ENCODE peak calls at places on chromosomes 11 and 22, in six cellular contexts. Y is stomach, H is GM12878, O is HepG2, T is endothelial cell of umbilical vein, N is breast epithelium. E is an unnamed sample.

GRCh38 chr11:131899954-131900580 is 529.7 kb downstream of the NTM start:
- DNase-seq in Y (no peak), H (no peak), O (no peak), T (no peak), N (no peak), E (no peak)

GRCh38 chr11:73047773-73048371 is 94.2 kb downstream of the FCHSD2 start:
- DNase-seq in Y (no peak), H (peak; percentile 88), O (no peak), T (peak; percentile 34), N (no peak), E (no peak)

GRCh38 chr11:5846689-5847088 is 5.0 kb upstream of the OR52E6 start:
- DNase-seq in Y (no peak), H (no peak), O (no peak), T (no peak), N (no peak), E (no peak)

GRCh38 chr11:85752201-85752889 is 58.6 kb downstream of the SYTL2 start:
- DNase-seq in Y (no peak), H (no peak), O (no peak), T (no peak), N (no peak), E (no peak)

GRCh38 chr11:111429066-111429506 is 50.0 kb upstream of the POU2AF1 start:
- DNase-seq in Y (peak; percentile 73), H (no peak), O (peak; percentile 64), T (peak; percentile 23), N (no peak), E (peak; percentile 81)

GRCh38 chr11:117822522-117823033 is 2.0 kb downstream of the FXYD2 start:
- DNase-seq in Y (no peak), H (no peak), O (no peak), T (no peak), N (no peak), E (peak; percentile 55)

GRCh38 chr11:119320593-119321524 is 3.9 kb upstream of the MCAM start:
- DNase-seq in Y (peak; percentile 64), H (no peak), O (no peak), T (peak; percentile 73), N (no peak), E (peak; percentile 92)

GRCh38 chr22:48758021-48758561 is 1069.6 kb downstream of the BRD1 start:
- DNase-seq in Y (peak; percentile 25), H (no peak), O (no peak), T (no peak), N (peak; percentile 40), E (peak; percentile 48)

GRCh38 chr11:36053314-36053713 is 109.5 kb downstream of the LDLRAD3 start:
- DNase-seq in Y (no peak), H (no peak), O (no peak), T (no peak), N (no peak), E (no peak)

GRCh38 chr11:58192229-58192628 is 3.4 kb downstream of the OR9Q2 start:
- DNase-seq in Y (no peak), H (no peak), O (no peak), T (no peak), N (no peak), E (no peak)

GRCh38 chr11:92986585-92986984 is 17.1 kb downstream of the MTNR1B start:
- DNase-seq in Y (no peak), H (no peak), O (no peak), T (no peak), N (no peak), E (no peak)

GRCh38 chr11:7689239-7689638 is 15.9 kb upstream of the CYB5R2 start:
- DNase-seq in Y (no peak), H (no peak), O (no peak), T (no peak), N (no peak), E (no peak)

GRCh38 chr22:47072642-47072967 is 310.2 kb downstream of the TBC1D22A start:
- DNase-seq in Y (no peak), H (no peak), O (no peak), T (no peak), N (no peak), E (no peak)

GRCh38 chr11:100805509-100806199 is 118.6 kb downstream of the ARHGAP42 start:
- DNase-seq in Y (no peak), H (no peak), O (no peak), T (no peak), N (no peak), E (no peak)

GRCh38 chr11:95456704-95457491 is 225.9 kb upstream of the SESN3 start:
- DNase-seq in Y (no peak), H (no peak), O (no peak), T (no peak), N (no peak), E (no peak)

GRCh38 chr22:46432164-46433068 is 96.9 kb downstream of the TRMU start:
- DNase-seq in Y (peak; percentile 66), H (no peak), O (no peak), T (no peak), N (no peak), E (no peak)

GRCh38 chr22:50251472-50252054 is 498 bp upstream of the HDAC10 start:
- DNase-seq in Y (no peak), H (no peak), O (no peak), T (no peak), N (no peak), E (no peak)
- TF ChIP-seq POLR2AphosphoS5 in Y (no peak), H (no peak), O (no peak), T (peak; percentile 0), N (no peak), E (no peak)

GRCh38 chr11:46120361-46120710 is 918 bp downstream of the PHF21A start:
- DNase-seq in Y (no peak), H (no peak), O (no peak), T (no peak), N (no peak), E (peak; percentile 65)
- TF ChIP-seq POLR2AphosphoS5 in Y (no peak), H (no peak), O (no peak), T (no peak), N (no peak), E (no peak)

GRCh38 chr22:20578707-20579106 is 71.3 kb downstream of the MED15 start:
- DNase-seq in Y (no peak), H (no peak), O (no peak), T (no peak), N (no peak), E (no peak)
- TF ChIP-seq POLR2AphosphoS5 in Y (no peak), H (no peak), O (no peak), T (no peak), N (no peak), E (no peak)

GRCh38 chr22:31615940-31616314 is 46.1 kb downstream of the PISD start:
- DNase-seq in Y (no peak), H (no peak), O (no peak), T (no peak), N (no peak), E (no peak)
- TF ChIP-seq POLR2AphosphoS5 in Y (no peak), H (peak; percentile 21), O (no peak), T (peak; percentile 34), N (no peak), E (no peak)

GRCh38 chr11:64224151-64224890 is 1.7 kb downstream of the TRPT1 start:
- DNase-seq in Y (no peak), H (no peak), O (no peak), T (no peak), N (no peak), E (peak; percentile 68)
- TF ChIP-seq POLR2AphosphoS5 in Y (no peak), H (peak; percentile 70), O (no peak), T (peak; percentile 11), N (no peak), E (no peak)